ENCODE peak calls at places on chromosomes 1 and 21, in four cellular contexts. One of them, this sample, is unnamed.

GRCh38 chr1:30618335-30618747 is 105.0 kb downstream of the MATN1 start:
- DNase-seq in HL-60: no peak
- DNase-seq in K562: no peak
- DNase-seq in GM12878: no peak
- DNase-seq in this sample: no peak

GRCh38 chr21:44925027-44925755 is 4.5 kb upstream of the ITGB2 start:
- DNase-seq in K562: no peak
- DNase-seq in HL-60: peak
- DNase-seq in GM12878: no peak
- DNase-seq in this sample: no peak

GRCh38 chr1:98794196-98794886 is 132.8 kb downstream of the SNX7 start:
- DNase-seq in K562: peak
- DNase-seq in GM12878: peak
- DNase-seq in HL-60: peak
- DNase-seq in this sample: peak

GRCh38 chr1:201311356-201312011 is 28.2 kb downstream of the PKP1 start:
- DNase-seq in HL-60: no peak
- DNase-seq in K562: no peak
- DNase-seq in GM12878: peak
- DNase-seq in this sample: no peak

GRCh38 chr1:89843279-89844121 is 22.7 kb downstream of the LRRC8D start:
- DNase-seq in GM12878: no peak
- DNase-seq in HL-60: peak
- DNase-seq in K562: no peak
- DNase-seq in this sample: peak

GRCh38 chr1:99481391-99481996 is 164.4 kb upstream of the PALMD start:
- DNase-seq in GM12878: no peak
- DNase-seq in K562: peak
- DNase-seq in HL-60: peak
- DNase-seq in this sample: no peak

GRCh38 chr1:54651608-54652007 is 10.0 kb downstream of the MROH7 start:
- DNase-seq in K562: peak
- DNase-seq in HL-60: peak
- DNase-seq in GM12878: no peak
- DNase-seq in this sample: no peak

GRCh38 chr1:183096889-183097288 is 73.7 kb downstream of the LAMC1 start:
- DNase-seq in HL-60: no peak
- DNase-seq in K562: no peak
- DNase-seq in GM12878: no peak
- DNase-seq in this sample: no peak

GRCh38 chr1:43348809-43349593 is 9.8 kb upstream of the CDC20 start:
- DNase-seq in GM12878: no peak
- DNase-seq in K562: no peak
- DNase-seq in HL-60: no peak
- DNase-seq in this sample: peak

GRCh38 chr21:44601596-44602473 is 1.4 kb downstream of the KRTAP10-7 start:
- DNase-seq in K562: no peak
- DNase-seq in GM12878: no peak
- DNase-seq in HL-60: no peak
- DNase-seq in this sample: no peak

GRCh38 chr1:43586136-43586726 is 55.5 kb downstream of the PTPRF start:
- DNase-seq in K562: no peak
- DNase-seq in HL-60: no peak
- DNase-seq in GM12878: no peak
- DNase-seq in this sample: no peak

GRCh38 chr1:197544553-197544952 is 230.7 kb downstream of the DENND1B start:
- DNase-seq in K562: no peak
- DNase-seq in HL-60: no peak
- DNase-seq in GM12878: no peak
- DNase-seq in this sample: no peak

GRCh38 chr1:93344886-93345632 is 648 bp upstream of the DR1 start:
- DNase-seq in HL-60: no peak
- DNase-seq in GM12878: no peak
- DNase-seq in K562: no peak
- DNase-seq in this sample: no peak

GRCh38 chr1:241825581-241825980 is 22.4 kb upstream of the EXO1 start:
- DNase-seq in HL-60: no peak
- DNase-seq in GM12878: no peak
- DNase-seq in K562: no peak
- DNase-seq in this sample: no peak
- TF ChIP-seq SPI1 in HL-60: no peak
- TF ChIP-seq SPI1 in GM12878: no peak
- TF ChIP-seq SPI1 in K562: no peak
- TF ChIP-seq SPI1 in this sample: no peak

GRCh38 chr1:75985827-75986226 is 53.6 kb upstream of the ASB17 start:
- DNase-seq in HL-60: no peak
- DNase-seq in GM12878: peak
- DNase-seq in K562: no peak
- DNase-seq in this sample: peak
- TF ChIP-seq SPI1 in HL-60: no peak
- TF ChIP-seq SPI1 in GM12878: no peak
- TF ChIP-seq SPI1 in K562: no peak
- TF ChIP-seq SPI1 in this sample: no peak

GRCh38 chr1:53377438-53377841 is 49.6 kb upstream of the LRP8 start:
- DNase-seq in HL-60: no peak
- DNase-seq in K562: no peak
- DNase-seq in GM12878: no peak
- DNase-seq in this sample: no peak

GRCh38 chr1:53378061-53378460 is 50.2 kb upstream of the LRP8 start:
- DNase-seq in HL-60: no peak
- DNase-seq in GM12878: no peak
- DNase-seq in K562: no peak
- DNase-seq in this sample: no peak

GRCh38 chr1:53378932-53379661 is 51.2 kb upstream of the LRP8 start:
- DNase-seq in HL-60: no peak
- DNase-seq in K562: no peak
- DNase-seq in GM12878: no peak
- DNase-seq in this sample: no peak

GRCh38 chr1:53380296-53380695 is 52.4 kb upstream of the LRP8 start:
- DNase-seq in K562: no peak
- DNase-seq in HL-60: no peak
- DNase-seq in GM12878: no peak
- DNase-seq in this sample: no peak

GRCh38 chr1:53379662-53380002 is 51.8 kb upstream of the LRP8 start:
- DNase-seq in HL-60: no peak
- DNase-seq in K562: no peak
- DNase-seq in GM12878: no peak
- DNase-seq in this sample: no peak
- TF ChIP-seq SPI1 in HL-60: no peak
- TF ChIP-seq SPI1 in K562: no peak
- TF ChIP-seq SPI1 in GM12878: no peak
- TF ChIP-seq SPI1 in this sample: no peak

GRCh38 chr1:44670751-44671640 is 3.3 kb downstream of the TMEM53 start:
- DNase-seq in HL-60: no peak
- DNase-seq in K562: no peak
- DNase-seq in GM12878: no peak
- DNase-seq in this sample: no peak
- TF ChIP-seq SPI1 in HL-60: no peak
- TF ChIP-seq SPI1 in K562: no peak
- TF ChIP-seq SPI1 in GM12878: no peak
- TF ChIP-seq SPI1 in this sample: no peak

DNA sequence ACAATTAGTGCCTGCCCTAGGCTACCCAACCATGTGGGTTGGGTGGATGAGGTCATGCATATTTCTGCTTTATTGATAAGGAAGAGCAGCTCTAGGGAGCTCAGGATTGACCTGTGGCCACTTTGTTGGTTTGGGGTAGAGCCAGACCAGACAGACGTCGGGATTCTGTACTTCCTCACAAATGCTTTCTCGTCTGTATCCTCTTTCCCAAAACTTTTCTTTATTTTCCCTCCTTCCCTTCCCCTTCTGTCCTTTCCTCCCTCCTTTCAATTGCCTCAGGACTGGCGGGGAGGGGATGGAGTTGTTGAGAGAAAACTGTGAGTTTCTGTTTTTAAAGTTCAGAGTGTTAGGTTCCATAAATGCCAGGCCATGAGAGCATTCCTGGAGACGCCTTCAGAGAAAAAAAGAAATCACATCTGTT is 68.0 kb downstream of the UCK2 start:
- DNase-seq in K562: no peak
- DNase-seq in GM12878: no peak
- DNase-seq in HL-60: no peak
- DNase-seq in this sample: no peak
- TF ChIP-seq SPI1 in K562: no peak
- TF ChIP-seq SPI1 in GM12878: no peak
- TF ChIP-seq SPI1 in HL-60: no peak
- TF ChIP-seq SPI1 in this sample: no peak

DNA sequence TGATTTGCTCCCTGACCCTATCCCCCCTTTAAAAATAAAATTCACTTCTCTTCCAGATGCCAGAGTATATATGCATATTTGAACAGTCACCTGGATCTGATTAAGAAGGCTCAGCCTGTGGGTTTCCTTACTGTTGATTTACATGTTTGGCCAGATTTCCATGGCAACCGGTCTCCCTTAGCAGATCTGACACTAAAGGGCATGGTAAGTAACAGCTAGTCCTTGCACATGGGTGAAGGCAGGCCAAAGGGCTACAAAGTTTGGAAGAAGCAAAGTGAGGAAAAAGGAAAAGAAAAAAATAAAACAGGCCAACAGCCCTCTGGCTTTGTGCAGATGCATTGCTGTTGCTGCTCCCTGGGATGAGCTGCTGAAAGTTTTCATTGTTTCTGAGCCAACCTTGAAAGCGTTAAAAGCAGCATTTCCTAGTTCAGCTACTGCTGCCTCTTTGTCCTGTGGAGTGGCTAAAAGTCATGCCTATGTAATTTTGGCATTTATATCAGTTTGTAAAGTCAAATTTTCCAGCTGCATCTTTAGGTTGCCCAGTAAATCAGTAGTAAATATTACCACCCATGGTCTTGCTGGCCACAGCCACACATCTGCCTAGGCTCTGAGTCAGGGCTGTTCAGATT is 176.5 kb upstream of the HOOK1 start:
- DNase-seq in K562: no peak
- DNase-seq in HL-60: no peak
- DNase-seq in GM12878: no peak
- DNase-seq in this sample: no peak
- TF ChIP-seq SPI1 in K562: no peak
- TF ChIP-seq SPI1 in HL-60: no peak
- TF ChIP-seq SPI1 in GM12878: no peak
- TF ChIP-seq SPI1 in this sample: no peak

GRCh38 chr1:240409615-240410014 is 202.3 kb downstream of the GREM2 start:
- DNase-seq in K562: no peak
- DNase-seq in HL-60: no peak
- DNase-seq in GM12878: no peak
- DNase-seq in this sample: no peak

GRCh38 chr1:240413732-240414131 is 198.2 kb downstream of the GREM2 start:
- DNase-seq in GM12878: no peak
- DNase-seq in HL-60: no peak
- DNase-seq in K562: no peak
- DNase-seq in this sample: no peak

GRCh38 chr1:240414237-240414636 is 197.7 kb downstream of the GREM2 start:
- DNase-seq in HL-60: no peak
- DNase-seq in K562: no peak
- DNase-seq in GM12878: no peak
- DNase-seq in this sample: no peak

GRCh38 chr1:240417317-240417716 is 194.6 kb downstream of the GREM2 start:
- DNase-seq in GM12878: no peak
- DNase-seq in K562: no peak
- DNase-seq in HL-60: no peak
- DNase-seq in this sample: no peak

DNA sequence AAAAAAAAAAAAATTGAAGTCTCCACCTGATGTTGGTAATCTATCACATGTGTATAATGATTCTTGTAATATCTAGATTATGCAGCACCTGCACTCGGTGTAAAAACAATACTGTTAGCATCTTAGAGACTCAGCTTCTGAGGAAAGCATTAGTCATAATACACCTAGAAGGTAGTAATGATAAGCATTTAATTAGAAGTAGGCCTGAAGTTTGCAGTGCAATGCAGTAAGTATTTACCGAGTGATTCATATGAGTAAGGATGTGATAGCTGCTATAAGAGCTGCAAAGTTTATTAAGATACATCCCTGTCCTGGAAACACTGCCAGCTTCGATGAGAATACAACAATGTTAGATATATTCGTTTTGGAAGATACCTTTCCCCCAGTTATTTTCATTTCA is 196.4 kb downstream of the GREM2 start:
- DNase-seq in K562: no peak
- DNase-seq in GM12878: no peak
- DNase-seq in HL-60: no peak
- DNase-seq in this sample: no peak
- TF ChIP-seq SPI1 in K562: no peak
- TF ChIP-seq SPI1 in GM12878: no peak
- TF ChIP-seq SPI1 in HL-60: no peak
- TF ChIP-seq SPI1 in this sample: no peak

GRCh38 chr1:20255666-20256065 is 35.0 kb upstream of the VWA5B1 start:
- DNase-seq in K562: peak
- DNase-seq in GM12878: no peak
- DNase-seq in HL-60: peak
- DNase-seq in this sample: no peak
- TF ChIP-seq SPI1 in K562: no peak
- TF ChIP-seq SPI1 in GM12878: no peak
- TF ChIP-seq SPI1 in HL-60: no peak
- TF ChIP-seq SPI1 in this sample: no peak

GRCh38 chr1:159203621-159204020 is 1.1 kb upstream of the ACKR1 start:
- DNase-seq in HL-60: no peak
- DNase-seq in GM12878: no peak
- DNase-seq in K562: no peak
- DNase-seq in this sample: no peak

GRCh38 chr1:159204791-159205141 is at the start of gene ACKR1:
- DNase-seq in K562: peak
- DNase-seq in GM12878: no peak
- DNase-seq in HL-60: no peak
- DNase-seq in this sample: no peak

GRCh38 chr1:159204071-159204790 is 444 bp upstream of the ACKR1 start:
- DNase-seq in HL-60: no peak
- DNase-seq in K562: peak
- DNase-seq in GM12878: no peak
- DNase-seq in this sample: no peak

GRCh38 chr1:159207080-159207479 is 2.4 kb downstream of the ACKR1 start:
- DNase-seq in HL-60: no peak
- DNase-seq in K562: no peak
- DNase-seq in GM12878: no peak
- DNase-seq in this sample: no peak

GRCh38 chr1:159205225-159205624 is 550 bp downstream of the ACKR1 start:
- DNase-seq in K562: no peak
- DNase-seq in HL-60: no peak
- DNase-seq in GM12878: no peak
- DNase-seq in this sample: no peak
- TF ChIP-seq SPI1 in K562: no peak
- TF ChIP-seq SPI1 in HL-60: no peak
- TF ChIP-seq SPI1 in GM12878: no peak
- TF ChIP-seq SPI1 in this sample: no peak